ENCODE peak calls at places on chromosome 18, in four cellular contexts. Z, S, P and V are unnamed samples.

GRCh38 chr18:25341861-25342260 is 10.1 kb downstream of the ZNF521 start:
- DNase-seq in P (no peak), Z (no peak), S (no peak), V (no peak)

GRCh38 chr18:22563098-22563707 is 145.5 kb upstream of the CTAGE1 start:
- DNase-seq in Z (no peak), P (peak; percentile 62), S (peak; percentile 3), V (peak; percentile 78)

GRCh38 chr18:39660141-39660540 is 2094.5 kb upstream of the CELF4 start:
- DNase-seq in Z (no peak), S (no peak), P (no peak), V (no peak)

GRCh38 chr18:55589625-55590291 is 1.8 kb upstream of the TCF4 start:
- DNase-seq in Z (peak; percentile 83), P (no peak), S (peak; percentile 2), V (peak; percentile 85)

GRCh38 chr18:55161966-55162365 is 202.7 kb upstream of the CCDC68 start:
- DNase-seq in P (no peak), S (no peak), Z (no peak), V (no peak)

GRCh38 chr18:845152-845819 is 33.2 kb upstream of the YES1 start:
- DNase-seq in S (no peak), P (peak; percentile 70), Z (no peak), V (no peak)

GRCh38 chr18:28582724-28583123 is 405.8 kb upstream of the CDH2 start:
- DNase-seq in S (no peak), P (no peak), Z (no peak), V (no peak)

GRCh38 chr18:29892960-29893558 is 1149.5 kb downstream of the DSC3 start:
- DNase-seq in P (no peak), Z (no peak), S (no peak), V (no peak)

GRCh38 chr18:38496222-38496810 is 930.7 kb upstream of the CELF4 start:
- DNase-seq in S (no peak), Z (no peak), P (no peak), V (no peak)

GRCh38 chr18:8990276-8991031 is 112.0 kb upstream of the NDUFV2 start:
- DNase-seq in S (no peak), P (no peak), Z (no peak), V (no peak)

GRCh38 chr18:76491436-76491800 is 3.6 kb downstream of the ZNF516 start:
- DNase-seq in P (peak; percentile 41), Z (no peak), S (no peak), V (peak; percentile 21)

GRCh38 chr18:7872569-7872968 is 305.5 kb downstream of the PTPRM start:
- DNase-seq in S (no peak), Z (no peak), P (peak; percentile 87), V (no peak)

GRCh38 chr18:3498705-3499451 is 48.9 kb downstream of the TGIF1 start:
- DNase-seq in Z (no peak), S (no peak), P (no peak), V (no peak)

GRCh38 chr18:69727912-69728572 is 219.6 kb downstream of the CD226 start:
- DNase-seq in Z (no peak), S (no peak), P (no peak), V (no peak)

GRCh38 chr18:1246827-1247226 is 342.2 kb downstream of the ADCYAP1 start:
- DNase-seq in S (no peak), Z (no peak), P (no peak), V (no peak)

GRCh38 chr18:44464401-44465185 is 216.1 kb upstream of the SETBP1 start:
- DNase-seq in Z (no peak), P (no peak), S (no peak), V (no peak)

DNA sequence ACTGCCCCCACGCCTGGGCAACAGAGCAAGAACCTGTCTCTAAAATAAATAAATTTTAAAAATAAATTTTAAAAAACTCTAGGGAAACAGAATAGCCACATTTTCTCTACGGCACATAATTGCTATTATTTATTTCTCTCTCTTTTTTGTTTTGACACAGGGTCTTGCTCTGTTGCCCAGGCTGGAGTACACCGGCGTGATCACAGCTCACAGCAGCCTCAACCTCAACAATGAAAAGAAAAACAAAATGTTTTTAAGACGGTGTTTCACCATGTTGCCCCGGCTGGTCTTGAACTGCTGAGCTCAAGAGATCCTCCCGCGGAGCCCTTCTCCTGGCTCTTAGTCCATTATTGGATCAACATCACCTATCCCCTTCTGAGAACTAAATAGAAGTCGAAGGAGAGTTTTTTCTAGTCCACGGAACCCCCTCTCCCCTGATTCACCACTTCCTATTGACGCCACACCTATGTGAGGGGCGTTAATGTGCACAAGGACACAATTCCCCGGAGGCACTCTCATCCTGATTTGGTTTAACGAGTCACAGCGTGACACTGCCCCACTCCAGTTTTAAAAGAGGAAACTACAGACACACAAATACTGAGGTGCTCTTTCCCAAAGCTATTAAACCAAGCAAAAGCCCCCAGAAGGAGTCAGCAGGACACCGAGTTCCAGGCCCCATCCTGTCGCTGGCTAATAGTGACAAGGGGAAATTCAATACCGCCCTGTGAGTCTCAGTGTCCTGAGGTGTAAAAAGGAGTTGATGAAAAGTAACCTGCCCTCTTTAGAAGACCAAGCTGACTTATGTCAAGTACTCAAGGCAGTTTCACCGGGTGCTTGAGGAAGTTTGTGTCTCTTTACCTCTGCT is 1.1 kb downstream of the NPC1 start:
- DNase-seq in Z (no peak), S (peak; percentile 28), P (peak; percentile 31), V (peak; percentile 42)
- TF ChIP-seq BRCA1 in Z (no peak), S (no peak), P (no peak), V (no peak)

DNA sequence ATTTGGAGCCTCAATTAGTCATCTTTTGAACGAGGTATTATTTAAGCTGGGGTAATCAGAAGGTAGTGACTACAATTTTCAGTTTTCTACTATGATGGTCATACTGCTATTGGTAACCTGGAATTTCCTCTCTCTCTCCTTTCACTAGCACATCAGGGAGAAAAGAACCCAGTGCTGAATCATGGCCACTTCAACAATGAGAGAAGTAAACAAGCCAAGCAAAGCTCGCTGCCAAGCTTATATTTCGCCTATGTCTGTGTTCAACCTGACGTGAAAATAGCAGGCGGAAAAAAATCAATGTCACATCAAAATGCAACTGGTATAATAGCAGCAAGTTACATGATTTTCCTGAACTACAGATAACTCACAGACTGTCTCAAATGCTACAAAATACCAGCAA is 38.2 kb downstream of the RNF152 start:
- DNase-seq in Z (no peak), P (no peak), S (no peak), V (no peak)
- TF ChIP-seq JUND in Z (no peak), P (no peak), S (no peak), V (no peak)

DNA sequence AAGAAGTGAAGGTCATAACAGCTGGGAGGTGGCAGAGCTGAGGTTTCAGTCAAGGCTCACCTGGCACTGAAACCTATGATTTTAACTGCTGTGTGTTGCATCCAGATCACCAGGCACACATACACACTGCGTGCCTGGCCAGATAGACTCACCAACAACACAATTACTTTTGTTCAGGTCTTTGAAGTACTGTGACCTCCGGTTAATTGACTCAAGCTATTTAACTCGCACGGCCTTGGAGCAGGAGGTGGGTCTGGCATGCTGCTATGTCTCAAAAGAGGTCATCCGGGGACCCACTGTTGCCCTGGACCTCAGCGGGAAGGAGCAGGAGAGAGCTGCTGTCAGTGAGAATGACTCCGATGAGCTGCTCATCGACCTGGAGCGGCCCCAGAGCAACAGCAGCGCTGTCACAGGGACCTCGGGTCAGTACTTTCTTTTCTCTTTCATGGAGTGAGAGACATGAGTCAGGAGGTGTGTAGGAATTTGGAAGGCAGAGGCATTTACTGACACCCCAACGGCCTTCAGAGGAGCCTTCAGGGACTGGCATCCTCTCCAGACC is 104.1 kb downstream of the ESCO1 start:
- DNase-seq in P (peak; percentile 52), Z (no peak), S (no peak), V (no peak)
- TF ChIP-seq BRCA1 in P (no peak), Z (no peak), S (no peak), V (no peak)

GRCh38 chr18:41732371-41732770 is 222.7 kb upstream of the PIK3C3 start:
- DNase-seq in S (no peak), P (no peak), Z (no peak), V (no peak)

GRCh38 chr18:41734917-41735316 is 220.1 kb upstream of the PIK3C3 start:
- DNase-seq in Z (no peak), P (no peak), S (no peak), V (no peak)

GRCh38 chr18:41737218-41737617 is 217.8 kb upstream of the PIK3C3 start:
- DNase-seq in Z (no peak), P (no peak), S (no peak), V (no peak)

DNA sequence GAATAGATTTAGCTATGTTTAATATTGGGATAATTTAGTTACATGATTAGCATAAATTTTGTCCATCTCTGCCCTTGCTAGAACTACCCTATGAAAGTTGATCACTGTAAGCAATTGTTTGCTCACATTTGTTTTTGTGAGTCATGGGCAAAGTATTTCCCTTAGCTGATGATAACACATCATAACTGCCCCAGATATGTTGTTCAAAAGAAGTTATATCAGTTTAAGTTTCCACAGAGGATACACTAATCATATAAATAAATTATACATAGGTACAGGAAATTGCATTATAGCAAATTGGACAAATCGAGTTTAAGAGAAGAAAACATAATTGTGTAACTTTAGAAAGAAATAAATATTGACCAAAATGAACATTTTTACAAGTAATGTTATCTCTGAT is 223.1 kb upstream of the PIK3C3 start:
- DNase-seq in Z (no peak), S (no peak), P (no peak), V (no peak)
- TF ChIP-seq JUND in Z (no peak), S (no peak), P (no peak), V (no peak)

DNA sequence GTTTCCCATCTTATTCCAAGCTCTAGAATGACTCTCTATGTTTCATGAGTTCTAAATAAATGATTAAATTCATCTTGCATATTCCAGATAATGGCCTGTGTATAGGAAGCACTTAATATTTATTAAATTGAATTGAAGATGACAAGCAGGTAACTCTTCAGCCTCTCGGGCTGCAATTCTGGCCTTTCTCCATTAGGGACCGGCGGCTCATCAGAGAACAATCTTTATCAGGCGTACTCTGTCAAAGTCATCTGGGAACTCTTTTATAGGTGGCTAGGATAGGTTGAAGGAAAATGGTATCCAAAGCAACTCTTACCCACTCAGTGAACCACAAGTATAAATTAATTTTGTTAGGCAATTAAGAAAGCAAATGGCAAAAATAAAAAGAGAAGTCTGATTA is 308.5 kb downstream of the NOL4 start:
- DNase-seq in P (no peak), Z (peak; percentile 1), S (no peak), V (no peak)
- TF ChIP-seq BRCA1 in P (no peak), Z (no peak), S (no peak), V (no peak)

GRCh38 chr18:73564073-73564472 is 583.6 kb downstream of the FBXO15 start:
- DNase-seq in P (no peak), S (no peak), Z (no peak), V (no peak)
- TF ChIP-seq JUND in P (no peak), S (no peak), Z (no peak), V (no peak)

GRCh38 chr18:47253101-47253654 is 1.7 kb upstream of the SKOR2 start:
- DNase-seq in Z (no peak), P (no peak), S (no peak), V (no peak)
- TF ChIP-seq BRCA1 in Z (no peak), P (no peak), S (no peak), V (no peak)

DNA sequence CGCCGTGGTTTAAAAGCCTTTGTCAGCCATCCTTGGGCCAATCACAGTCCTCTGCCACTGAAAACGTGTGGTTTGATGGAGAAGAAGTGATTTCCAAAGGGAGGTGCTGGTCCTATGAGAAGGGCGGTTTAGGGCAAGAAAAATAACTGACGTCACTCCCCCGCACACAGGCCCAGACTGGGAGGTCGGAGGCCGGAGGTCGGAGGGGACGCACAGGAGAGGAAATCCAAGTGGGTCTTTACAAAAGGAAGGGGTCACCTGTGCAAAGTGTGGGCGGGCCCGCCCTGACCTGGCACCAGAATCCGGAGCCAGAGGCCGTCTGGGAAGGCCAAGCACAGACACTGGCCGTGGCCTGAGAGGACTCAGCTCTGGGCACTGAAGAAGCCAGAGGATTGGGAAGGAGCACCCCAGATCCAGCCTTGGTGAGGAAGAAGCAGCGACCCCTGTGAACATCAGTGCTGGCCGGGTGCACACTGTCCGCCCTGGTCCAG is 18.0 kb upstream of the KCNG2 start:
- DNase-seq in Z (no peak), P (no peak), S (no peak), V (no peak)
- TF ChIP-seq JUND in Z (no peak), P (no peak), S (no peak), V (no peak)

GRCh38 chr18:34592961-34593382 is 117.1 kb upstream of the DTNA start:
- DNase-seq in Z (no peak), S (no peak), P (no peak), V (no peak)
- TF ChIP-seq BRCA1 in Z (no peak), S (no peak), P (no peak), V (no peak)